ENCODE peak calls at places on chromosomes 2 and 18, in ten cellular contexts. One of them, this sample, is unnamed.

GRCh38 chr18:58438984-58439311 is 189.9 kb downstream of the ALPK2 start:
- DNase-seq in BE2C: no peak
- DNase-seq in lung: no peak
- DNase-seq in PC-3: no peak
- DNase-seq in mesenchymal stem cell: no peak
- DNase-seq in suprapubic skin: no peak
- DNase-seq in cardiac fibroblast: no peak
- DNase-seq in fibroblast of pulmonary artery: no peak
- DNase-seq in AG10803: no peak
- DNase-seq in esophagus squamous epithelium: no peak
- DNase-seq in this sample: no peak

GRCh38 chr2:229401126-229401865 is 130.2 kb upstream of the PID1 start:
- DNase-seq in BE2C: no peak
- DNase-seq in lung: no peak
- DNase-seq in PC-3: no peak
- DNase-seq in mesenchymal stem cell: no peak
- DNase-seq in suprapubic skin: no peak
- DNase-seq in cardiac fibroblast: peak
- DNase-seq in fibroblast of pulmonary artery: no peak
- DNase-seq in AG10803: peak
- DNase-seq in esophagus squamous epithelium: no peak
- DNase-seq in this sample: no peak

GRCh38 chr2:8437228-8437948 is 244.5 kb upstream of the ID2 start:
- DNase-seq in BE2C: no peak
- DNase-seq in lung: no peak
- DNase-seq in PC-3: peak
- DNase-seq in mesenchymal stem cell: no peak
- DNase-seq in suprapubic skin: no peak
- DNase-seq in cardiac fibroblast: no peak
- DNase-seq in fibroblast of pulmonary artery: no peak
- DNase-seq in AG10803: peak
- DNase-seq in esophagus squamous epithelium: no peak
- DNase-seq in this sample: no peak

GRCh38 chr2:188024811-188025210 is 266.9 kb upstream of the GULP1 start:
- DNase-seq in BE2C: no peak
- DNase-seq in lung: no peak
- DNase-seq in PC-3: no peak
- DNase-seq in mesenchymal stem cell: no peak
- DNase-seq in suprapubic skin: no peak
- DNase-seq in cardiac fibroblast: peak
- DNase-seq in fibroblast of pulmonary artery: peak
- DNase-seq in AG10803: peak
- DNase-seq in esophagus squamous epithelium: no peak
- DNase-seq in this sample: peak

GRCh38 chr2:37005118-37005868 is 39.0 kb upstream of the STRN start:
- DNase-seq in BE2C: peak
- DNase-seq in lung: no peak
- DNase-seq in PC-3: peak
- DNase-seq in mesenchymal stem cell: peak
- DNase-seq in suprapubic skin: no peak
- DNase-seq in cardiac fibroblast: peak
- DNase-seq in fibroblast of pulmonary artery: peak
- DNase-seq in AG10803: peak
- DNase-seq in esophagus squamous epithelium: no peak
- DNase-seq in this sample: peak

GRCh38 chr2:206783718-206784117 is 18.3 kb downstream of the FASTKD2 start:
- DNase-seq in BE2C: peak
- DNase-seq in lung: no peak
- DNase-seq in PC-3: peak
- DNase-seq in mesenchymal stem cell: peak
- DNase-seq in suprapubic skin: no peak
- DNase-seq in cardiac fibroblast: peak
- DNase-seq in fibroblast of pulmonary artery: peak
- DNase-seq in AG10803: no peak
- DNase-seq in esophagus squamous epithelium: no peak
- DNase-seq in this sample: peak

GRCh38 chr2:68770271-68771111 is 35.9 kb downstream of the ARHGAP25 start:
- DNase-seq in BE2C: no peak
- DNase-seq in lung: no peak
- DNase-seq in PC-3: no peak
- DNase-seq in mesenchymal stem cell: peak
- DNase-seq in suprapubic skin: no peak
- DNase-seq in cardiac fibroblast: no peak
- DNase-seq in fibroblast of pulmonary artery: no peak
- DNase-seq in AG10803: no peak
- DNase-seq in esophagus squamous epithelium: no peak
- DNase-seq in this sample: no peak

GRCh38 chr2:183465048-183465447 is 340.8 kb downstream of the NUP35 start:
- DNase-seq in BE2C: no peak
- DNase-seq in lung: no peak
- DNase-seq in PC-3: no peak
- DNase-seq in mesenchymal stem cell: no peak
- DNase-seq in suprapubic skin: no peak
- DNase-seq in cardiac fibroblast: no peak
- DNase-seq in fibroblast of pulmonary artery: no peak
- DNase-seq in AG10803: no peak
- DNase-seq in esophagus squamous epithelium: no peak
- DNase-seq in this sample: no peak

GRCh38 chr2:96962567-96963203 is 23.7 kb downstream of the FAM178B start:
- DNase-seq in BE2C: no peak
- DNase-seq in lung: no peak
- DNase-seq in PC-3: no peak
- DNase-seq in mesenchymal stem cell: no peak
- DNase-seq in suprapubic skin: peak
- DNase-seq in cardiac fibroblast: no peak
- DNase-seq in fibroblast of pulmonary artery: no peak
- DNase-seq in AG10803: no peak
- DNase-seq in esophagus squamous epithelium: no peak
- DNase-seq in this sample: no peak

GRCh38 chr2:96960956-96961350 is 25.4 kb downstream of the FAM178B start:
- DNase-seq in BE2C: no peak
- DNase-seq in lung: no peak
- DNase-seq in PC-3: no peak
- DNase-seq in mesenchymal stem cell: no peak
- DNase-seq in suprapubic skin: no peak
- DNase-seq in cardiac fibroblast: no peak
- DNase-seq in fibroblast of pulmonary artery: no peak
- DNase-seq in AG10803: no peak
- DNase-seq in esophagus squamous epithelium: no peak
- DNase-seq in this sample: no peak

GRCh38 chr2:96963316-96963715 is 23.1 kb downstream of the FAM178B start:
- DNase-seq in BE2C: no peak
- DNase-seq in lung: no peak
- DNase-seq in PC-3: no peak
- DNase-seq in mesenchymal stem cell: no peak
- DNase-seq in suprapubic skin: peak
- DNase-seq in cardiac fibroblast: no peak
- DNase-seq in fibroblast of pulmonary artery: no peak
- DNase-seq in AG10803: no peak
- DNase-seq in esophagus squamous epithelium: no peak
- DNase-seq in this sample: no peak

GRCh38 chr2:96960271-96960955 is 26.0 kb downstream of the FAM178B start:
- DNase-seq in BE2C: peak
- DNase-seq in lung: peak
- DNase-seq in PC-3: peak
- DNase-seq in mesenchymal stem cell: peak
- DNase-seq in suprapubic skin: peak
- DNase-seq in cardiac fibroblast: peak
- DNase-seq in fibroblast of pulmonary artery: peak
- DNase-seq in AG10803: peak
- DNase-seq in esophagus squamous epithelium: no peak
- DNase-seq in this sample: peak

DNA sequence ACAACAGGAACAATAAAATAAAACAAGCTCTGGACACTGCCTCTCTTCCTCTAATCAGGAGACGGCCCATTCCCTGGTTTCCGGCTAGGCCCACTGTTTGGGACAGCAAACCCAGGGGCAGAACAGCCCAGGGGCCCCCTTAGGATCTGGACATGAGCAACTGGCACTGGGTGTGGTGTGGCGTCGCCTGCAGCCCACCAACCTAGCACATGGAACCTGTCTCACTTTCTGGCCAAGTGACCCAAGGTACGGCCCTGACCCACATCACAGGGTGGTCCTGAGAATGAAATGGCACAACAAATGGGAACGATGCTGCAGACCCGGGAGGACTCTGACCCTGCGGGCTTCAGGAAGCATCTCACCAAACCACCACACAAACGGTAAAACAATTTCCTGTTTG is 24.8 kb downstream of the FAM178B start:
- DNase-seq in BE2C: no peak
- DNase-seq in lung: no peak
- DNase-seq in PC-3: no peak
- DNase-seq in mesenchymal stem cell: no peak
- DNase-seq in suprapubic skin: peak
- DNase-seq in cardiac fibroblast: no peak
- DNase-seq in fibroblast of pulmonary artery: no peak
- DNase-seq in AG10803: no peak
- DNase-seq in esophagus squamous epithelium: no peak
- DNase-seq in this sample: no peak
- H3K4me3 ChIP-seq in BE2C: no peak
- H3K4me3 ChIP-seq in lung: no peak
- H3K4me3 ChIP-seq in PC-3: no peak
- H3K4me3 ChIP-seq in mesenchymal stem cell: no peak
- H3K4me3 ChIP-seq in suprapubic skin: no peak
- H3K4me3 ChIP-seq in cardiac fibroblast: no peak
- H3K4me3 ChIP-seq in fibroblast of pulmonary artery: no peak
- H3K4me3 ChIP-seq in AG10803: no peak
- H3K4me3 ChIP-seq in esophagus squamous epithelium: no peak
- H3K4me3 ChIP-seq in this sample: no peak

GRCh38 chr2:109320195-109320935 is 191.4 kb downstream of the SH3RF3 start:
- DNase-seq in BE2C: no peak
- DNase-seq in lung: no peak
- DNase-seq in PC-3: no peak
- DNase-seq in mesenchymal stem cell: peak
- DNase-seq in suprapubic skin: no peak
- DNase-seq in cardiac fibroblast: no peak
- DNase-seq in fibroblast of pulmonary artery: no peak
- DNase-seq in AG10803: no peak
- DNase-seq in esophagus squamous epithelium: no peak
- DNase-seq in this sample: peak

GRCh38 chr2:109318949-109319342 is 189.9 kb downstream of the SH3RF3 start:
- DNase-seq in BE2C: no peak
- DNase-seq in lung: no peak
- DNase-seq in PC-3: no peak
- DNase-seq in mesenchymal stem cell: no peak
- DNase-seq in suprapubic skin: no peak
- DNase-seq in cardiac fibroblast: no peak
- DNase-seq in fibroblast of pulmonary artery: no peak
- DNase-seq in AG10803: no peak
- DNase-seq in esophagus squamous epithelium: no peak
- DNase-seq in this sample: no peak

GRCh38 chr2:109318150-109318948 is 189.3 kb downstream of the SH3RF3 start:
- DNase-seq in BE2C: no peak
- DNase-seq in lung: peak
- DNase-seq in PC-3: no peak
- DNase-seq in mesenchymal stem cell: peak
- DNase-seq in suprapubic skin: peak
- DNase-seq in cardiac fibroblast: peak
- DNase-seq in fibroblast of pulmonary artery: peak
- DNase-seq in AG10803: peak
- DNase-seq in esophagus squamous epithelium: peak
- DNase-seq in this sample: peak

GRCh38 chr2:109316091-109316490 is 187.1 kb downstream of the SH3RF3 start:
- DNase-seq in BE2C: no peak
- DNase-seq in lung: no peak
- DNase-seq in PC-3: no peak
- DNase-seq in mesenchymal stem cell: no peak
- DNase-seq in suprapubic skin: no peak
- DNase-seq in cardiac fibroblast: no peak
- DNase-seq in fibroblast of pulmonary artery: no peak
- DNase-seq in AG10803: no peak
- DNase-seq in esophagus squamous epithelium: no peak
- DNase-seq in this sample: no peak

DNA sequence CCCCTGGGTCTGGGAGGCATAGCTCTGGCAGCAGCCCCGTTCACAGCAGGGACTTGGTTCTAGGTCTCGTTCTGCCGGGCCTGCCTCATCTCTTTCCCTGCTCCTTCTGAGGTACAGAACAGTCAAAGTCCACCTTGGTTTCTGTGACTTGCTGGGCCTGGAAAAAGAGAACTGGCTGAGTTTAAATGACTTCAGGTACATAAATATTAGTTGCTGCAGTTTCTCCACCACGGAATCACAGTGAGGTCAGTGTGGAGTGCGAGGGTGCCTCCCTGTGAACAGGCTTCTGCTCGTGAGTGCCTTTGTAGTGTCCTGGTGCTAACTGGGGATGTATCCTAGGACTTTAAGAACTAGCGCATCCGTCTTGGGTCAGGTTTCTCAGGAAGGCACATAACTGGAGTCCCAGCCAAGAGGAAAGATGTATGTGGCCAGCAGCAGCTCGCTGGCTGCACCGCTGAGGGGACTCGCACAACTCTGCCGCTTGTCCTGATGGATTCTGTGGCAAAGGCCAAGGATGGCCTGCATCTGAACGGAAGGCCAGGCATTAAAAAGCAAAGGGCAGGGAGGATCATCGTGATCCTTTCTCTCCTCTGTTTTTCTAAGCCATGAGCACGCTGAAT is 188.6 kb downstream of the SH3RF3 start:
- DNase-seq in BE2C: no peak
- DNase-seq in lung: no peak
- DNase-seq in PC-3: no peak
- DNase-seq in mesenchymal stem cell: peak
- DNase-seq in suprapubic skin: no peak
- DNase-seq in cardiac fibroblast: no peak
- DNase-seq in fibroblast of pulmonary artery: no peak
- DNase-seq in AG10803: peak
- DNase-seq in esophagus squamous epithelium: no peak
- DNase-seq in this sample: no peak
- H3K4me3 ChIP-seq in BE2C: no peak
- H3K4me3 ChIP-seq in lung: no peak
- H3K4me3 ChIP-seq in PC-3: no peak
- H3K4me3 ChIP-seq in mesenchymal stem cell: no peak
- H3K4me3 ChIP-seq in suprapubic skin: no peak
- H3K4me3 ChIP-seq in cardiac fibroblast: no peak
- H3K4me3 ChIP-seq in fibroblast of pulmonary artery: peak
- H3K4me3 ChIP-seq in AG10803: peak
- H3K4me3 ChIP-seq in esophagus squamous epithelium: no peak
- H3K4me3 ChIP-seq in this sample: no peak

GRCh38 chr2:45001629-45002385 is 7.4 kb downstream of the SIX2 start:
- DNase-seq in BE2C: no peak
- DNase-seq in lung: no peak
- DNase-seq in PC-3: no peak
- DNase-seq in mesenchymal stem cell: peak
- DNase-seq in suprapubic skin: no peak
- DNase-seq in cardiac fibroblast: no peak
- DNase-seq in fibroblast of pulmonary artery: no peak
- DNase-seq in AG10803: no peak
- DNase-seq in esophagus squamous epithelium: no peak
- DNase-seq in this sample: peak

GRCh38 chr2:44999540-44999939 is 9.7 kb downstream of the SIX2 start:
- DNase-seq in BE2C: no peak
- DNase-seq in lung: no peak
- DNase-seq in PC-3: no peak
- DNase-seq in mesenchymal stem cell: no peak
- DNase-seq in suprapubic skin: no peak
- DNase-seq in cardiac fibroblast: no peak
- DNase-seq in fibroblast of pulmonary artery: no peak
- DNase-seq in AG10803: no peak
- DNase-seq in esophagus squamous epithelium: no peak
- DNase-seq in this sample: no peak

GRCh38 chr2:45000921-45001628 is 8.2 kb downstream of the SIX2 start:
- DNase-seq in BE2C: no peak
- DNase-seq in lung: no peak
- DNase-seq in PC-3: no peak
- DNase-seq in mesenchymal stem cell: peak
- DNase-seq in suprapubic skin: no peak
- DNase-seq in cardiac fibroblast: no peak
- DNase-seq in fibroblast of pulmonary artery: peak
- DNase-seq in AG10803: no peak
- DNase-seq in esophagus squamous epithelium: no peak
- DNase-seq in this sample: peak

GRCh38 chr2:45002661-45003210 is 6.5 kb downstream of the SIX2 start:
- DNase-seq in BE2C: no peak
- DNase-seq in lung: no peak
- DNase-seq in PC-3: no peak
- DNase-seq in mesenchymal stem cell: no peak
- DNase-seq in suprapubic skin: no peak
- DNase-seq in cardiac fibroblast: no peak
- DNase-seq in fibroblast of pulmonary artery: no peak
- DNase-seq in AG10803: no peak
- DNase-seq in esophagus squamous epithelium: no peak
- DNase-seq in this sample: no peak

DNA sequence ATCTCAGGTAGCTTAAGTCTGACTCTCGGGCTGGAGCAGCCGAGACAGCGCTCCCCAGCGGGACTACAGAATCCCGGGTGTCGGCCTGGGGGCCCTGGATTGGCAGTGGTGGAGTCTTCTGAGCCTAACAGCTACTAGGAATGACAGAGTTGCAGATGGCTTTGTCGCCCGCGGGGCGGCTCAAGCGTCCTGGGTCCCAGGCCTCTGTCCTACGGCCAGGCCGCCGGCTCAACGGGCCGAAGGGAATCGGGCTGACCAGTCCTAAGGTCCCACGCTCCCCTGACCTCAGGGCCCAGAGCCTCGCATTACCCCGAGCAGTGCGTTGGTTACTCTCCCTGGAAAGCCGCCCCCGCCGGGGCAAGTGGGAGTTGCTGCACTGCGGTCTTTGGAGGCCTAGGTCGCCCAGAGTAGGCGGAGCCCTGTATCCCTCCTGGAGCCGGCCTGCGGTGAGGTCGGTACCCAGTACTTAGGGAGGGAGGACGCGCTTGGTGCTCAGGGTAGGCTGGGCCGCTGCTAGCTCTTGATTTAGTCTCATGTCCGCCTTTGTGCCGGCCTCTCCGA is 8.8 kb downstream of the SIX2 start:
- DNase-seq in BE2C: no peak
- DNase-seq in lung: no peak
- DNase-seq in PC-3: no peak
- DNase-seq in mesenchymal stem cell: no peak
- DNase-seq in suprapubic skin: no peak
- DNase-seq in cardiac fibroblast: no peak
- DNase-seq in fibroblast of pulmonary artery: no peak
- DNase-seq in AG10803: no peak
- DNase-seq in esophagus squamous epithelium: no peak
- DNase-seq in this sample: no peak
- H3K4me3 ChIP-seq in BE2C: no peak
- H3K4me3 ChIP-seq in lung: no peak
- H3K4me3 ChIP-seq in PC-3: no peak
- H3K4me3 ChIP-seq in mesenchymal stem cell: no peak
- H3K4me3 ChIP-seq in suprapubic skin: peak
- H3K4me3 ChIP-seq in cardiac fibroblast: no peak
- H3K4me3 ChIP-seq in fibroblast of pulmonary artery: no peak
- H3K4me3 ChIP-seq in AG10803: no peak
- H3K4me3 ChIP-seq in esophagus squamous epithelium: no peak
- H3K4me3 ChIP-seq in this sample: no peak

GRCh38 chr2:176583530-176584101 is 314.4 kb downstream of the MTX2 start:
- DNase-seq in BE2C: peak
- DNase-seq in lung: no peak
- DNase-seq in PC-3: peak
- DNase-seq in mesenchymal stem cell: peak
- DNase-seq in suprapubic skin: no peak
- DNase-seq in cardiac fibroblast: peak
- DNase-seq in fibroblast of pulmonary artery: peak
- DNase-seq in AG10803: peak
- DNase-seq in esophagus squamous epithelium: no peak
- DNase-seq in this sample: peak

GRCh38 chr2:176582990-176583481 is 313.8 kb downstream of the MTX2 start:
- DNase-seq in BE2C: peak
- DNase-seq in lung: no peak
- DNase-seq in PC-3: peak
- DNase-seq in mesenchymal stem cell: peak
- DNase-seq in suprapubic skin: no peak
- DNase-seq in cardiac fibroblast: peak
- DNase-seq in fibroblast of pulmonary artery: peak
- DNase-seq in AG10803: peak
- DNase-seq in esophagus squamous epithelium: no peak
- DNase-seq in this sample: peak

GRCh38 chr2:176585291-176585690 is 316.0 kb downstream of the MTX2 start:
- DNase-seq in BE2C: no peak
- DNase-seq in lung: no peak
- DNase-seq in PC-3: no peak
- DNase-seq in mesenchymal stem cell: no peak
- DNase-seq in suprapubic skin: no peak
- DNase-seq in cardiac fibroblast: no peak
- DNase-seq in fibroblast of pulmonary artery: no peak
- DNase-seq in AG10803: no peak
- DNase-seq in esophagus squamous epithelium: no peak
- DNase-seq in this sample: no peak

GRCh38 chr2:176585791-176586190 is 316.5 kb downstream of the MTX2 start:
- DNase-seq in BE2C: no peak
- DNase-seq in lung: no peak
- DNase-seq in PC-3: no peak
- DNase-seq in mesenchymal stem cell: no peak
- DNase-seq in suprapubic skin: no peak
- DNase-seq in cardiac fibroblast: no peak
- DNase-seq in fibroblast of pulmonary artery: no peak
- DNase-seq in AG10803: peak
- DNase-seq in esophagus squamous epithelium: no peak
- DNase-seq in this sample: no peak

DNA sequence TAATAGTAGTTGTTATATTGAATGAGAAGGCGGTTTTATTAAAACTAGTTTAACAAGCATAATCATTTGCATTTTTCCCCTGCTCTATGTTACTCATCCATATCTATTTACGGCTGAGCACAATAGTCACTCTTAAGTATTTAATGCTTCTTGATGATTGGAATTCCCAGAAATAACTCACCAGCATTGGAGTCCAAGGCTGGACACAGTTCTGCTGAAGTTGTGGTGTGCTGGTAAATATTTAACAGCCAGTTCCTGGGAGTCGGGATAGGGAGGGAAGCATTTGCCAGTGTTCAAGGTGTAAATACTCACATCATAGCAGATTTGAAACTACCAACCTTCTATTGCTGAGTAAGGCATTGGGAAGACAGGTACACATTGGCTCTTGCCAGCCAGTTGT is 315.1 kb downstream of the MTX2 start:
- DNase-seq in BE2C: no peak
- DNase-seq in lung: no peak
- DNase-seq in PC-3: peak
- DNase-seq in mesenchymal stem cell: peak
- DNase-seq in suprapubic skin: no peak
- DNase-seq in cardiac fibroblast: peak
- DNase-seq in fibroblast of pulmonary artery: peak
- DNase-seq in AG10803: peak
- DNase-seq in esophagus squamous epithelium: no peak
- DNase-seq in this sample: no peak
- H3K4me3 ChIP-seq in BE2C: no peak
- H3K4me3 ChIP-seq in lung: no peak
- H3K4me3 ChIP-seq in PC-3: peak
- H3K4me3 ChIP-seq in mesenchymal stem cell: no peak
- H3K4me3 ChIP-seq in suprapubic skin: no peak
- H3K4me3 ChIP-seq in cardiac fibroblast: no peak
- H3K4me3 ChIP-seq in fibroblast of pulmonary artery: no peak
- H3K4me3 ChIP-seq in AG10803: no peak
- H3K4me3 ChIP-seq in esophagus squamous epithelium: no peak
- H3K4me3 ChIP-seq in this sample: no peak

This sample was measured in choroid plexus epithelial cell.